ENCODE peak calls at places on chromosomes 3 and 15, in eight cellular contexts. E is right lobe of liver, O is A549, T is dorsolateral prefrontal cortex, Y is spleen, A is endodermal cell, Q is neural progenitor cell, V is IMR-90. I is an unnamed sample.

GRCh38 chr3:124620600-124621063 is 109.6 kb upstream of the UMPS start:
- DNase-seq in E (peak), O (peak), T (no peak), Y (no peak), A (peak), Q (no peak), V (peak), I (no peak)

GRCh38 chr3:120705851-120706582 is 24.0 kb upstream of the HGD start:
- DNase-seq in E (peak), O (no peak), T (no peak), Y (no peak), A (no peak), Q (no peak), V (no peak), I (no peak)

GRCh38 chr3:44867421-44868111 is 5.9 kb downstream of the TMEM42 start:
- DNase-seq in E (no peak), O (no peak), T (no peak), Y (no peak), A (no peak), Q (no peak), V (no peak), I (no peak)

GRCh38 chr3:170869240-170869592 is 779 bp downstream of the RPL22L1 start:
- DNase-seq in E (no peak), O (no peak), T (no peak), Y (no peak), A (no peak), Q (no peak), V (no peak), I (no peak)

GRCh38 chr15:55241895-55242294 is 45.2 kb upstream of the RSL24D1 start:
- DNase-seq in E (no peak), O (no peak), T (no peak), Y (no peak), A (no peak), Q (no peak), V (peak), I (no peak)

GRCh38 chr3:108959017-108959416 is 5.3 kb upstream of the GUCA1C start:
- DNase-seq in E (no peak), O (no peak), T (no peak), Y (no peak), A (no peak), Q (peak), V (no peak), I (no peak)

GRCh38 chr3:98223907-98224672 is 40.0 kb upstream of the OR5H6 start:
- DNase-seq in E (no peak), O (no peak), T (no peak), Y (no peak), A (no peak), Q (no peak), V (no peak), I (no peak)

GRCh38 chr15:74696398-74696729 is 540 bp upstream of the EDC3 start:
- DNase-seq in E (no peak), O (no peak), T (no peak), Y (no peak), A (no peak), Q (no peak), V (no peak), I (no peak)

GRCh38 chr3:177525987-177526712 is 328.9 kb upstream of the TBL1XR1 start:
- DNase-seq in E (no peak), O (no peak), T (no peak), Y (no peak), A (no peak), Q (no peak), V (no peak), I (no peak)

GRCh38 chr3:2097641-2098191 is 950 bp upstream of the CNTN4 start:
- DNase-seq in E (no peak), O (no peak), T (peak), Y (no peak), A (no peak), Q (peak), V (no peak), I (no peak)

DNA sequence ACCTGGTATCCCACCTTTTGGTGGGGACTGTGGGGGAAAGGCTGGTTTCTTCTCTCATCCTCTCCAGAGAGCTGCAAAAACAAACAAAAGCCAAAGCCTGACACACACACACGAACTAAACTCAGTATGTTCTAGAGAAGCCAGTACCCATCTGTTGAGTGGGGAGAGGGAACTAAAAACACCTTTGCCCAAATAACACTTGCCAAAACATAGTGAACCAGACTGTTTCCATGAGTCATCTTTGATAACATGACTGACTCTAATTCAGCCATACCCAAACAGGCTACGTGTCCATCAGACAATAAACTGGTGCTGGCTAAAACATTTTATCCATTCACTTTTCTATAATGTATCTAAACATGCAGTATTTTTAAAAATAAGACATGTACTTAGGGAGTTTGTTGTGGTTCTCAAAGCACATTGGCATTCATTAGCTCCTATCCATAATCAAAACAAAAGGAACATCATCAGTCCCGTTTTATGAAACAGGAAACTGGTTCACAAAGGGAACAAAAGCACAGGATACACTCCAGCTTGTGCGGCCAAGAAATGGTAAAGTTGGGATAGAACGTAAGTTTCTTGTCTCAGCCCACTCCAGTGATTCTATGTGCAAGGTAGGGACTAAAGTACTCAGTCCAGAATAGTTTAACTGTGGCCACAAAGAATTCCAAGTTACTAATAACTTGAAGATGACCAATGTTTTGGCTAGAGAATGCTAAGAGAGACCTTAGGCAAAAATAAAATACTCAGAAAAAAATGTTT is 16.1 kb downstream of the LYSMD2 start:
- DNase-seq in E (no peak), O (no peak), T (no peak), Y (no peak), A (no peak), Q (no peak), V (peak), I (no peak)
- H3K27ac ChIP-seq in E (peak), O (no peak), T (no peak), Y (no peak), A (no peak), Q (no peak), V (no peak), I (no peak)

GRCh38 chr15:72502220-72502809 is 28.2 kb downstream of the ARIH1 start:
- DNase-seq in E (no peak), O (no peak), T (no peak), Y (no peak), A (no peak), Q (no peak), V (no peak), I (no peak)
- TF ChIP-seq CTCF in E (no peak), O (no peak), T (no peak), Y (no peak), A (no peak), Q (no peak), V (no peak), I (no peak)

GRCh38 chr15:43423793-43424192 is 52.9 kb downstream of the TUBGCP4 start:
- DNase-seq in E (no peak), O (no peak), T (no peak), Y (no peak), A (no peak), Q (no peak), V (peak), I (no peak)
- H3K4me3 ChIP-seq in E (no peak), O (no peak), T (no peak), Y (no peak), A (no peak), Q (no peak), V (no peak), I (no peak)

DNA sequence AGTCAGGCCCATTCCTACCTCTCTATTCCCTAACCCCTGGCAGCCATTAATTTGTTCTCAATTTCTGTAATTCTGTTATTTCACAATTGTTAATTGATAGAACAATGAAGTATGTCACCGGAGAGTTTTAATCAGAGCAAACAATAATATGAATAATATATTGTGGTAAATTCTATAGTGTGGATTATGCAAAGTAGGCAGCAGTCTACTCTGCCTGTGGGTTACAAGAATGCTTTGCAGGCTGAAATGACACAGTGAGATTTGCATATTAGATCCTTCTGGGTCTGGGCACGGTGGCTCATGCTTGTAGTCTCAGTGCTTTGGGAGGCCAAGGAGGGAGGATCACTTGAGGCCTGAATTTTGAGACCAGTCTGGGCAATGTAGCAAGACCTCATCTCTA is 12.4 kb downstream of the COPG1 start:
- DNase-seq in E (no peak), O (no peak), T (no peak), Y (no peak), A (no peak), Q (no peak), V (no peak), I (no peak)
- H3K27ac ChIP-seq in E (no peak), O (no peak), T (no peak), Y (no peak), A (no peak), Q (no peak), V (no peak), I (no peak)

DNA sequence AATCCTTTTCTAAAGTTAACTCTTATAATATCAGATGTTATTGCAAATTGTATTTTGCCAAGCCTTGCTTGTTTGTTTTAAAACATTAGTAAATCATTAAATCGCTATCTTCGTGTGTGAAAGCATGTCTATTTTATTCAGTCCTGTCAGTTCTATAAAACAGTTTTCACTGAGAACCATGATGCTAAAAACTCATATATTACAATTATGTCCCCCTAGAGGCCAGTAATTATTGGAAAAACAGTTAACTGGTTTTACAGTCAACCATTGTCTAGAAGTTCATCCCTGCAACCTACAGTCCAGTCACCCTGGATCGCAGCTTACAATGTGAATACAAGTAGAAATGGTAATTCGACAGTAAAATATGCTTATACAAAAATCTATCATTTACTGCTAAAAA is 311.5 kb upstream of the ROBO2 start:
- DNase-seq in E (no peak), O (no peak), T (no peak), Y (no peak), A (no peak), Q (no peak), V (no peak), I (no peak)
- TF ChIP-seq CTCF in E (no peak), O (no peak), T (no peak), Y (no peak), A (peak), Q (no peak), V (no peak), I (no peak)

DNA sequence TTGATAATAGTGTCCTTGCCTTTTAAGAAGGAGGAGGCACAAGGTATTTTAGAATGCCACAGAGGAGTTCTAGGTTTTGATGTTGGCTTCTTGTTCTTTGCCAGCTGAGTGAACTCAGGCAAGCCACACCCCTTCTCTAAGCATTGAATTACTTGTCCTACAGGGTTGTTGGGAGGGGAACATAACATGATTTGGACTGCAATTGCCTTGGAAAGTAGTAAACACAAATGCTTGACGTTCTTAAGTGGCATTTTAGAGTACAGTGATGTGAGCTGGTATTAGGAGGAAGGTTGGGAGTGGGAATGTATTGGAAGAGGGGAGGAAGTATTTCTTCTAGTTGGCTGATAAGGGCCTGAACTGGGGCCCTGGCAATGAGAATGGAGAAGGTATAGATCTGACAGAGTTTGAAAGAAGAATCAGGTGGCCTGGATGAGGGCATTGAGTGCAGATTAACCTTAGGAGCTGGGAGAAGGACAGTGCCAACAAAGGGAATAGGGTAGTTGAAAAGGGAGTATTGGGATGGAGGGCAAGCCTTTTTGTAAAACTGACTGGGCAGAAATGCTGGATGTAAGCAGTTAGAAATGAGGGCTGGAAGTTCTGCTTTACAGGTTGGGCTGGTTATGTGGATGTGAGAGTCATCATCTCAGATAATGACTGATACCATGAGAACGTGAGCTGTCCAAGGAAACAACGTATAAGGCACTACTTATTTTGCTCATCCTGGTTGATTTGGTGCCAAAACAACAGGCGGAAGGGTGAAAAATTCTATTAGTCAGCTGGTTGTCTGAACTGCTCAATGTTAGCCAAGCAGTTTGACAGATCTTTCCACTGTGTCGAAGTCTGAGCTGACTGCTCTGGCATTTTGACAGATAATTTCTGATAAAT is 16.7 kb downstream of the KAT2B start:
- DNase-seq in E (no peak), O (peak), T (no peak), Y (no peak), A (no peak), Q (no peak), V (peak), I (no peak)
- H3K4me3 ChIP-seq in E (no peak), O (no peak), T (no peak), Y (no peak), A (no peak), Q (no peak), V (no peak), I (no peak)

GRCh38 chr3:197309528-197310361 is 11.3 kb upstream of the DLG1 start:
- DNase-seq in E (no peak), O (no peak), T (no peak), Y (no peak), A (no peak), Q (no peak), V (peak), I (no peak)
- H3K27ac ChIP-seq in E (no peak), O (peak), T (no peak), Y (no peak), A (no peak), Q (no peak), V (peak), I (peak)

GRCh38 chr3:81645248-81645647 is 116.2 kb downstream of the GBE1 start:
- DNase-seq in E (no peak), O (no peak), T (no peak), Y (no peak), A (no peak), Q (peak), V (no peak), I (no peak)

GRCh38 chr3:81638480-81638879 is 123.0 kb downstream of the GBE1 start:
- DNase-seq in E (no peak), O (no peak), T (no peak), Y (no peak), A (no peak), Q (no peak), V (no peak), I (no peak)

GRCh38 chr3:81643721-81644120 is 117.7 kb downstream of the GBE1 start:
- DNase-seq in E (no peak), O (peak), T (no peak), Y (no peak), A (no peak), Q (peak), V (peak), I (no peak)
- TF ChIP-seq CTCF in E (no peak), O (peak), T (peak), Y (peak), A (peak), Q (peak), V (peak), I (peak)